ENCODE peak calls at places on chromosomes 7 and 10, in eight cellular contexts. R is fibroblast of the aortic adventitia; L is AG04449; T is ovary; Y is body of pancreas; N is fibroblast of pulmonary artery; F is CD8-positive, alpha-beta memory T cell; P is heart right ventricle. H is an unnamed sample.

GRCh38 chr7:149385195-149385955 is 75.5 kb downstream of the ZNF777 start:
- DNase-seq in F (no peak), N (no peak), L (no peak), T (no peak), P (peak), R (no peak), Y (no peak), H (no peak)

GRCh38 chr10:128803790-128804189 is 663.3 kb upstream of the MGMT start:
- DNase-seq in L (no peak), N (no peak), T (no peak), P (no peak), R (no peak), Y (no peak), F (no peak), H (no peak)

GRCh38 chr7:73350311-73351068 is 22.5 kb downstream of the FKBP6 start:
- DNase-seq in P (no peak), N (no peak), F (no peak), R (no peak), Y (no peak), T (no peak), L (no peak), H (no peak)

GRCh38 chr7:68676789-68677535 is 921.3 kb upstream of the AUTS2 start:
- DNase-seq in R (no peak), P (no peak), F (no peak), N (no peak), Y (no peak), T (no peak), L (no peak), H (no peak)

GRCh38 chr7:117347962-117348672 is 25.3 kb upstream of the WNT2 start:
- DNase-seq in R (no peak), T (no peak), P (no peak), Y (no peak), F (no peak), N (no peak), L (no peak), H (no peak)

GRCh38 chr7:104901239-104901638 is 112.8 kb upstream of the KMT2E start:
- DNase-seq in L (no peak), Y (no peak), P (no peak), N (no peak), T (no peak), R (no peak), F (no peak), H (no peak)

GRCh38 chr7:156118246-156118645 is 306.0 kb upstream of the SHH start:
- DNase-seq in Y (no peak), L (no peak), R (no peak), T (no peak), F (no peak), P (no peak), N (no peak), H (no peak)

GRCh38 chr10:31724296-31724695 is 204.3 kb downstream of the ARHGAP12 start:
- DNase-seq in N (no peak), R (no peak), Y (no peak), L (no peak), T (no peak), P (no peak), F (no peak), H (no peak)

GRCh38 chr10:1324914-1325313 is 268.7 kb downstream of the WDR37 start:
- DNase-seq in F (no peak), L (no peak), T (no peak), P (no peak), Y (no peak), N (no peak), R (no peak), H (no peak)

GRCh38 chr7:43871064-43871463 is 1.7 kb upstream of the MRPS24 start:
- DNase-seq in T (no peak), N (no peak), Y (no peak), P (no peak), R (no peak), L (no peak), F (no peak), H (no peak)

GRCh38 chr7:130113887-130114286 is 43.6 kb downstream of the KLHDC10 start:
- DNase-seq in F (no peak), T (no peak), Y (no peak), L (no peak), R (no peak), N (no peak), P (no peak), H (no peak)

GRCh38 chr10:97584060-97584797 is at the start of gene HOGA1:
- DNase-seq in P (peak), R (peak), T (no peak), F (no peak), Y (peak), N (peak), L (no peak), H (no peak)

GRCh38 chr7:21092923-21093702 is 306.4 kb upstream of the SP8 start:
- DNase-seq in N (no peak), F (no peak), T (no peak), Y (no peak), R (no peak), L (no peak), P (no peak), H (no peak)

GRCh38 chr10:126351021-126351420 is 37.3 kb downstream of the ADAM12 start:
- DNase-seq in Y (no peak), P (no peak), T (no peak), L (no peak), R (no peak), N (no peak), F (no peak), H (no peak)

GRCh38 chr7:43954524-43955228 is 28.4 kb downstream of the UBE2D4 start:
- DNase-seq in N (peak), P (no peak), Y (peak), L (peak), R (peak), F (no peak), T (no peak), H (peak)

GRCh38 chr10:93893646-93894515 is at the start of gene SLC35G1:
- DNase-seq in F (peak), T (peak), L (no peak), R (peak), Y (peak), P (peak), N (peak), H (peak)

GRCh38 chr10:117168135-117168674 is 29.1 kb upstream of the KCNK18 start:
- DNase-seq in T (peak), F (peak), Y (peak), L (no peak), P (peak), R (no peak), N (peak), H (peak)

GRCh38 chr10:76029782-76030181 is 598.4 kb downstream of the LRMDA start:
- DNase-seq in T (no peak), F (no peak), N (no peak), L (no peak), Y (no peak), R (no peak), P (no peak), H (no peak)

GRCh38 chr10:71010730-71011129 is 122.4 kb upstream of the PCBD1 start:
- DNase-seq in P (no peak), R (no peak), L (no peak), N (no peak), F (no peak), T (no peak), Y (no peak), H (no peak)

GRCh38 chr7:102914585-102914984 is 1.8 kb downstream of the LRRC17 start:
- DNase-seq in Y (peak), F (no peak), R (peak), N (peak), L (no peak), P (peak), T (peak), H (no peak)

GRCh38 chr10:29630205-29631048 is 4.3 kb downstream of the SVIL start:
- DNase-seq in T (no peak), L (no peak), F (no peak), R (peak), N (no peak), P (no peak), Y (no peak), H (no peak)
- H3K4me3 ChIP-seq in T (peak), L (no peak), F (no peak), R (no peak), N (no peak), P (peak), Y (no peak), H (no peak)

GRCh38 chr10:110965216-110965615 is 45.8 kb downstream of the SHOC2 start:
- DNase-seq in Y (no peak), F (no peak), P (no peak), T (no peak), N (no peak), R (no peak), L (no peak), H (no peak)
- H3K4me3 ChIP-seq in Y (no peak), F (no peak), P (no peak), T (no peak), N (no peak), R (no peak), L (no peak), H (no peak)

GRCh38 chr10:102645741-102646609 is 1.7 kb downstream of the TRIM8 start:
- DNase-seq in F (peak), R (peak), P (peak), Y (peak), N (peak), T (peak), L (peak), H (peak)
- H3K4me3 ChIP-seq in F (peak), R (peak), P (peak), Y (peak), N (peak), T (peak), L (peak), H (peak)

DNA sequence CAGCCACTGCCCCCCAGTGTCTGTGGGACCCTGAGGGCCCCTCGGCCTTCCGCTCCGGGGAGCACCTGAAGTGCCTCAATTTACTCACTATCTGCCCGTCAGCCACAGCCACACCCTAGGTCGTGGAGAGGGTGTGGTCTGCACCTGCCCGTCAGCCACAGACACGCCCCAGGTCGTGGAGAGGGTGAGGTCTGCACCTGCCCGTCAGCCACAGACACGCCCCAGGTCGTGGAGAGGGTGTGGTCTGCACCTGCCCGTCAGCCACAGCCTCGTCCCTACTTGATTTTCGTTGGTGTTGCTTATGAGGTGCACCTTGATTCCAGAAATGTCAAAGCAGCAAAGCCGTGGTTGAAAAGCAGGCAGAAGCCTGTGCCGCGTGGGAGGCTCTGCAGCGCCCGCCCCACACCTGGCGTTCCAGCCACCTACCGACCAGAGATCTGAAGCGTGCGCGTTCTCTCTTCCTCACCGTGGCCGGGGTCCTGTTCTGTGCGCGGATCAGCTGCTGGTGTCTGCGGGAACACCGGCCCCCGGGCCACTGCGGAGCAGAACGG is 101.6 kb downstream of the DYNC2I1 start:
- DNase-seq in R (no peak), N (no peak), P (no peak), F (peak), Y (peak), L (no peak), T (no peak), H (no peak)
- H3K4me3 ChIP-seq in R (no peak), N (no peak), P (peak), F (peak), Y (no peak), L (no peak), T (no peak), H (no peak)

DNA sequence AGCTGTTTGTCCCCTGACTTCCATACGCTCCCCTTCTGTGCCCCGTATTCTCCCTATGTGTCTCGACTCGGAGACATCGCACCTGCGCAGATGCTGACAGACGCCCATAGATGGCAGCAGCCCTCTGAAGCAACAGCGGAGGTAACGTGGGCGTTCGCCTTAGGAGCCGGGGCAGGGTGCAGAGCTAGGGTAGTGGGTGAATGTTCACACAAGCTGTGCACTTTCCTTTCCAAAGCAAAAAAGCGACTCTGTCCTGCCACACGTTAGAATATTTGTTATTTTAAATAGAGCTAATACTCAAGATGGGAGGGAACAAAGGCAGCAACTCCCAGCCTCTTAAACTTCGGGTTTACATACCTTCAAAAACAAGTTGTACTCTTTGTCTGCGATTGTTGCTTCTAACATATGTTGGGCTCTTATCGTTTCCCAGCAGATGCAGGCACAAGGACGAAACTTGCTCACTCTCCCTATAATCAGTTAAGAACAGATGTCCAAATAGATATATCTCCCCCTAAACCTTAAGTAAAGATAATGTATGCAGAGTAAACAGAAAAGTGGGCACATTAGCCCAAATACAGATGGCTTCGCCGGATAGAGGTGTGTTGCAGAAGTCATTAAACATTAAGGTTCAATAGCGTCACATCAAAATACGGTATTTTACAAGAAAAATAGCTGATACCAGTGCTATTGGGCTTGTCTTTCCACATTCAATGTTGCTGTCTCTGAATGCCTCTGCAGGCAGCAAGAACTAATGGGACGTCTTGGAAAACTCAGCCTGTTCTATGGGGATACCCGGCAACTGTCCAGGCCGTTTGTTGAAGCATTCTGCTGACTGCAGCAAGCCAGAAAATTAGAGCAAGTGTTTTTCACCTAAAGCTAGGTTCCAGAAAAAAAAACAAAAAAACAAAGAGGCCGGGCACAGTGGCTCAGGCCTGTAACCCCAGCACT is 340.3 kb upstream of the PRKCQ start:
- DNase-seq in N (peak), P (peak), T (peak), F (peak), Y (peak), L (no peak), R (peak), H (peak)
- H3K4me3 ChIP-seq in N (no peak), P (no peak), T (no peak), F (peak), Y (no peak), L (no peak), R (no peak), H (peak)

GRCh38 chr10:100008142-100008522 is 1.6 kb downstream of the DNMBP start:
- DNase-seq in P (no peak), R (peak), F (no peak), T (no peak), Y (no peak), N (peak), L (no peak), H (no peak)
- H3K4me3 ChIP-seq in P (peak), R (peak), F (peak), T (peak), Y (no peak), N (peak), L (peak), H (no peak)

DNA sequence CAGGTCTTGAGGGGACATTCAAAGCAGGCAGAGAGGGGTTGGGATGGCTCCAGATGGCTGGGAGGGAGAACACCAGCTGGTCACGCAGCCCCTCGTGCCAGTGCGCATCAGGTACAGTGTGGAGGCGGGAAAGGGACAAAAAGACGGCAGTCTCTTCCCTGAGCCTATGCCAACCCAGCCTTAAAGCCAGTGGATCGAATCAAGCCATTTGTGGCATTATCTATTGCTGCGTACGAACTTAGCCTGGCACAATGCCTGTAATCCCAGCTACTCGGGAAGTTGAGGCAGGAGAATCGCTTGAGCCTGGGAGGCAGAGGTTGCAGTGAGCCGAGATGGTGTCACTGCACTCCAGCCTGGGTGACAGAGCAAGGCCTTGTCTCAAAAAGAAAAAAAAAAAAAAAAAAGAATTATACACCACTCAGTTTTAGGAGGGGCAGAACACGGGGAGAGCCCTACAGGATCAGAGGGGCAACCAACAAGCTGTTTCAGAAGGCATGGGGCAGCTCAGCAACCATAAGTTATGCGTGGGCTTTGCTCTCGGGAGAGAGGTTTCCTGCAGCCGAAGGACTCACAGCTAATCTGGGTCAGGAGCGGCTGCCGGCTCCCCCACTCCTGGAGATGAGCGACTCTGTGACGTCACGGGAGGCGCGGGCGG is 357 bp upstream of the NDUFB2 start:
- DNase-seq in Y (peak), N (peak), R (peak), F (peak), T (peak), P (peak), L (peak), H (peak)
- H3K4me3 ChIP-seq in Y (peak), N (peak), R (peak), F (peak), T (peak), P (peak), L (peak), H (peak)

GRCh38 chr7:136869006-136869961 is 832 bp downstream of the CHRM2 start:
- DNase-seq in T (peak), N (no peak), L (no peak), Y (no peak), R (no peak), F (no peak), P (peak), H (no peak)

GRCh38 chr7:136869991-136870798 is 1.7 kb downstream of the CHRM2 start:
- DNase-seq in L (no peak), Y (no peak), R (no peak), T (peak), N (no peak), F (no peak), P (peak), H (no peak)

GRCh38 chr7:136870799-136871487 is 2.5 kb downstream of the CHRM2 start:
- DNase-seq in Y (no peak), L (no peak), F (no peak), R (no peak), T (peak), P (peak), N (no peak), H (no peak)

GRCh38 chr7:136865777-136866176 is 2.7 kb upstream of the CHRM2 start:
- DNase-seq in L (no peak), R (no peak), T (no peak), P (no peak), N (no peak), Y (no peak), F (no peak), H (no peak)

GRCh38 chr7:136868496-136869005 is at the start of gene CHRM2:
- DNase-seq in T (peak), L (no peak), N (peak), R (peak), P (peak), Y (no peak), F (no peak), H (no peak)
- H3K4me3 ChIP-seq in T (peak), L (peak), N (peak), R (peak), P (peak), Y (no peak), F (no peak), H (no peak)

DNA sequence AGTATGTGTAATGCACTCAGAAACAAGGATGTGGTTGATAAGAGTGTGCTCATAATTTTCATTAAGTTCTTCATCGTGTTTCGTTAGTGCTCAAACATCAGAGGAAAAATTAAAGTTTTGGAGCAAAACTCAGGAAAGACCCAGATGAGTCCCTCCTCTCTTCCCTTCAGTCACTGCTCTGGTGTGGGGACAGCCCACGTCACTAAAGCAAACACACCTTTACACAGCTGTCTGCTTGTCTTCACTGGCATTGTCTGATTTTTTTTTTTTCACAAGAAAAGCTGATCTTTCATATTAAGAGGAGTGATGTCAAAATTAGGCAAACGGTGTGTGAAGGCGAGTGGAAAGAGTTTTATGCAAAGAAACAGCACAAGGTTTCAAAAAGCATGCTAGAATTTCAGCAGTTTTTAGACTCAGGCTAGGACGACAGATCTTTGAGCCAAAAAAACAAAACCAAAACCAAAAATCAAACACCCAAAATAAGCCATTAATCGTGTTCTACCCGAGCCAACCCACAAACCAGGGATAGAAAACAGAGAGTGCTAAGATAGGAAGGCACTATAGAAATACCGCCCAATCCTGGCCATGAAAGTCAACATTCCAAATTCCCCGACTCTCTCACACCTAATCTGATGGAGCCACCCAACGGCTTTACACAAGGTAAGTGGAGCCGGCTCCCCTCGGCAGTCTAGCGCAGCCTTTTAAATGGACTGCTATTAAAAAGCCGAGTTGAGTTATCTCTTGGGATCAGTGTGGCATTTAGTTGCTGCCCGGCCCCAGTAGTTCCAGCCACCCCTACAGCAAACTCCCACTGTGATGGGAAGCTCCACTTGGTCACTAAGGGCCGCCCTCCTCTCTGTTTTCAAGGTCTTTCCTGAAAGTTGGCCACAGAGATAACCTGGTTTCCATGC is 27.9 kb upstream of the GATA3 start:
- DNase-seq in P (no peak), T (no peak), Y (no peak), N (no peak), F (no peak), L (no peak), R (no peak), H (no peak)
- H3K4me3 ChIP-seq in P (no peak), T (no peak), Y (no peak), N (no peak), F (peak), L (peak), R (peak), H (no peak)

GRCh38 chr7:151008511-151009323 is 15.6 kb downstream of the ATG9B start:
- DNase-seq in F (peak), R (peak), P (peak), Y (peak), T (peak), L (no peak), N (peak), H (peak)
- H3K4me3 ChIP-seq in F (peak), R (no peak), P (peak), Y (no peak), T (no peak), L (peak), N (peak), H (peak)